ENCODE peak calls at places on chromosomes 16 and 17, in six cellular contexts. H, P, I, K, V and A are unnamed samples.

GRCh38 chr16:66741131-66741900 is 10.1 kb downstream of the DYNC1LI2 start:
- DNase-seq in H (peak), P (peak), I (no peak), K (peak), V (peak), A (peak)

GRCh38 chr17:17406225-17406624 is 70.6 kb upstream of the MED9 start:
- DNase-seq in H (no peak), P (no peak), I (no peak), K (no peak), V (no peak), A (no peak)

GRCh38 chr17:34499576-34499975 is 79.8 kb upstream of the TMEM132E start:
- DNase-seq in H (peak), P (no peak), I (no peak), K (peak), V (no peak), A (no peak)

GRCh38 chr16:79607587-79607986 is 7.0 kb upstream of the MAF start:
- DNase-seq in H (no peak), P (no peak), I (no peak), K (peak), V (no peak), A (no peak)

GRCh38 chr16:17222756-17223411 is 247.9 kb downstream of the XYLT1 start:
- DNase-seq in H (no peak), P (no peak), I (no peak), K (no peak), V (no peak), A (no peak)

GRCh38 chr16:28219283-28219682 is 7.5 kb upstream of the XPO6 start:
- DNase-seq in H (no peak), P (no peak), I (no peak), K (no peak), V (no peak), A (no peak)

GRCh38 chr17:41687828-41688640 is 651 bp upstream of the EIF1 start:
- DNase-seq in H (no peak), P (no peak), I (no peak), K (peak), V (no peak), A (no peak)

GRCh38 chr17:54932711-54933110 is 32.1 kb downstream of the TOM1L1 start:
- DNase-seq in H (no peak), P (peak), I (no peak), K (no peak), V (no peak), A (peak)

GRCh38 chr16:53546988-53547391 is 44.0 kb upstream of the AKTIP start:
- DNase-seq in H (peak), P (no peak), I (no peak), K (peak), V (no peak), A (no peak)

GRCh38 chr16:4537376-4538066 is 1.1 kb downstream of the CDIP1 start:
- DNase-seq in H (no peak), P (no peak), I (no peak), K (no peak), V (no peak), A (no peak)

GRCh38 chr16:4538067-4538385 is 547 bp downstream of the CDIP1 start:
- DNase-seq in H (peak), P (no peak), I (no peak), K (no peak), V (no peak), A (no peak)

GRCh38 chr16:4536391-4537106 is 2.0 kb downstream of the CDIP1 start:
- DNase-seq in H (no peak), P (no peak), I (no peak), K (no peak), V (no peak), A (no peak)

GRCh38 chr16:4539716-4540284 is 1.2 kb upstream of the CDIP1 start:
- DNase-seq in H (no peak), P (no peak), I (no peak), K (no peak), V (no peak), A (no peak)

DNA sequence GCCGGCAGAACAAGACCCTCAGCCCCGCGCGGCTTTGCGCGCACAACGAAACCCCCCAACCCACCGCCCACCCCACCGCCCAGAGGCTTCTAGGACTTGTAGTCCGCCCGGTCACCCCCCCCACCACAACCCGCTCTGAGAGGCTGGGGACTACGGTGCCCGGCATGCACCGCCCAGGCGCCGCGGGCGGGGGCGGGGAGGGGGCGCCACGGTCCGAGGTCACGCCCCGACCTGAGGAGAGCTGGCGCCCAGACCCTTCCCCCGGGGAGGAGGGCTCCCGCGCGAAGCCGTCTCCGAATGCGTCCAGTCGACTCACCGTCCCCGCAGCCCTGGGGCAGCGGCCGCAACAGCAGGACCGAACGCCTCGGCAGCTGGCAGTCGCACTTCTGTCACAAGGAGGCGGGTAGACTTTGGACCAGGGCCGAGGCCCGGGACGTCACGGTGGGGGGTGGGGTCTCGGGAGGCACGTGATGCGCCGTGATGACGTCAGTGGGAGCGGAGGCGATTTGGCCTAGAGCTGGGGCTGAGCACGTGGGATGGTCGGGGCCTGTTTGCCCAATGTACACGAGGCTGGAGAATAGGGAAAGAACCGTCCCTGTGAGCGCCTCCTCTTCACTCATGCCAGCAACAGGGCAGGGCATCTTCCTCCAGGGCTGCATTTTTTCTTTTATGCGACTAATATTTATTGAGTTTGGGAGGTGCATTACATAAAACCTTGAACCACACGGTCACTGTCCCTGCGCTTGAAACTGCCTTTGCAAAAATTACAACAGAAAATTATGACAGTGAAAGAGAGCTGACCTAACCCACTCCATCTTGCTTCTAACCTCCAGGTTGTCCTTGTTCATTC is at the start of gene CDIP1:
- DNase-seq in H (peak), P (peak), I (peak), K (peak), V (peak), A (peak)
- TF ChIP-seq CTCF in H (no peak), P (peak), I (peak), K (no peak), V (no peak), A (no peak)

DNA sequence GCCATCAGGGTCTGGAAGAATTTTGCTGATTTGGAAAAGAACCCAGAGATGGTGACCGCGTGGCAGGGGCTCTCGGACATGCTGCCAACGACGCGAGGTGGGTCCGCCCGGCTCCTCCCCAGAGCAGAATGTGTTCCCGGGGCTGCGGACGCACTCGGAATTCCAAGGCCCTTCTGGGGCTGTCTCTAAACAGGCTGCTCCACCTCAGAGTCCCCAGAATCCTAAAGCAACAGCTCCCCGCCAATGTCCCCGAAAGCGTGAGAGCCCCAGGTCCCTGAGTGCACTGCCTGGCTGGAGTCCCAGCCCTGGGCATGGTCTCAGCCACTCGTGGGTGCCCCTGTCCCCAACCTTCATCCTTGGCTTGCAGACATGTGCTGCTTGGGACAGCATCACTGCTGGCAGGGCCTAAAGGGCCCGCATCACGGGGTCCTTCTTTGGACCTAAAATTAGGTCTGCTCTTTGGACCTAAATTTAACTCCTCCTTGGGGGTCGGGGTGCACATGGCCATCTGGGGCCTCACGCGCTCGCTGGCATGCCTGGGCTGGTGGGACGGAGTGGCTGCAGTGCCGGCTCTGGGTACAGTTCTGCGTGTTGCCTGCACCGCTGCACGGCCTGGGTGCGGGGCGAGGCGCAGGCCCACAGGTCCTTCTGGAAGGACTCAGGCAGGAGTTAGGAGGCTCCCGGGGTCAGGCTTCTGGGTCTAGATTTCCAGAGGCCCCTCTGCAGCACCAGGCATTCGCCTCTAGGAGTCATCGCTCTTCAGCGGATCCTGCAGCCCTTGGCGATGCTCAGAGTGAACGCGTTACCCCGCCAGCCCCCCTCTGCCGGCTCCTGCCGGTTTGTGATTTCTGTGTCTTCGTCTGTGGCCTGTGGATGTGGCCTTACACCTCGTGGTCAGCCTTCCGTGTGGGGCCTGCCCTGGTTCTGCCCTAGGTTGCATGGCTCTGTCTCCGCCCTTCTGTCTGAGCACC is 41.9 kb upstream of the CHMP6 start:
- DNase-seq in H (no peak), P (no peak), I (no peak), K (no peak), V (no peak), A (no peak)
- TF ChIP-seq CTCF in H (no peak), P (no peak), I (peak), K (no peak), V (no peak), A (no peak)

DNA sequence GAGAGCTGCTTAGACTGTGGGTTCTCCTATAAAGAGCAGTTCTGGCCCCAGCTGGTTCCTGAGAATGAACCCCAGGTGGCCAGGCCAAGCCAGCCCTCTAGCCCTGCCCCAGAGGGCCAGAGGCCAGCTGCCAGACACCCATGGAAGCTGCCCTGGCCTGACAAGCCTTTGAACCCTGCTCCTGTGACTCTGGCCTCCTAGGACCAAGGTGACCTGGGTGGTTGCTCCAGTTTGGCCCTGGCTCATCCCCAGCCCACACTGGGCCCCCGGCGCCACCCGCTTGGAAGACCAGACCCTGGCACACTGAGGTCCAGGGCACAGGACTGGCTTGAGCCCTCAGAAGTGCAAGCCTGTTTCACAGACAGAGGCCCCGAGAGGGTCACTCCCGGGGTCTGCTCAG is 6.8 kb upstream of the KCNJ12 start:
- DNase-seq in H (no peak), P (no peak), I (no peak), K (no peak), V (no peak), A (no peak)
- TF ChIP-seq CTCF in H (no peak), P (no peak), I (no peak), K (no peak), V (no peak), A (no peak)

GRCh38 chr17:58575511-58575910 is 61.1 kb upstream of the MTMR4 start:
- DNase-seq in H (peak), P (peak), I (no peak), K (peak), V (peak), A (no peak)

GRCh38 chr17:58572846-58573245 is 58.4 kb upstream of the MTMR4 start:
- DNase-seq in H (no peak), P (no peak), I (no peak), K (no peak), V (no peak), A (no peak)

GRCh38 chr17:58576679-58577367 is 62.4 kb upstream of the MTMR4 start:
- DNase-seq in H (no peak), P (no peak), I (no peak), K (peak), V (no peak), A (no peak)

GRCh38 chr17:58574025-58574424 is 59.6 kb upstream of the MTMR4 start:
- DNase-seq in H (no peak), P (no peak), I (no peak), K (no peak), V (no peak), A (no peak)

GRCh38 chr17:58577696-58578095 is 63.3 kb upstream of the MTMR4 start:
- DNase-seq in H (peak), P (no peak), I (no peak), K (peak), V (no peak), A (peak)
- TF ChIP-seq CTCF in H (peak), P (peak), I (peak), K (peak), V (peak), A (peak)

GRCh38 chr17:57989011-57989345 is 924 bp upstream of the VEZF1 start:
- DNase-seq in H (peak), P (no peak), I (no peak), K (peak), V (no peak), A (no peak)
- TF ChIP-seq CTCF in H (no peak), P (peak), I (no peak), K (no peak), V (no peak), A (no peak)

GRCh38 chr17:60392042-60392844 is at the start of gene USP32:
- DNase-seq in H (peak), P (peak), I (peak), K (peak), V (peak), A (peak)
- TF ChIP-seq CTCF in H (no peak), P (peak), I (peak), K (no peak), V (peak), A (no peak)

GRCh38 chr16:57736419-57737281 is 1.1 kb downstream of the KATNB1 start:
- DNase-seq in H (peak), P (peak), I (no peak), K (peak), V (peak), A (peak)
- TF ChIP-seq CTCF in H (no peak), P (peak), I (peak), K (peak), V (no peak), A (peak)

GRCh38 chr17:49514374-49514738 is 19.3 kb downstream of the NGFR start:
- DNase-seq in H (no peak), P (no peak), I (no peak), K (peak), V (no peak), A (no peak)

GRCh38 chr17:49518346-49519078 is 23.4 kb downstream of the NGFR start:
- DNase-seq in H (no peak), P (no peak), I (peak), K (no peak), V (no peak), A (no peak)

GRCh38 chr17:49513616-49514373 is 18.7 kb downstream of the NGFR start:
- DNase-seq in H (no peak), P (no peak), I (no peak), K (no peak), V (no peak), A (no peak)

GRCh38 chr17:49515196-49515770 is 20.2 kb downstream of the NGFR start:
- DNase-seq in H (no peak), P (peak), I (no peak), K (peak), V (peak), A (peak)

GRCh38 chr17:49516190-49516589 is 21.1 kb downstream of the NGFR start:
- DNase-seq in H (no peak), P (no peak), I (no peak), K (no peak), V (no peak), A (no peak)
- TF ChIP-seq CTCF in H (no peak), P (no peak), I (no peak), K (no peak), V (no peak), A (no peak)